ENCODE peak calls at places on chromosome X, in nine cellular contexts. Q is K562, G is GM23338, O is transverse colon, J is sigmoid colon, L is HCT116, W is suprapubic skin, B is HL-60, K is stomach. Z is an unnamed sample.
A peak's percentile ranks its signal among the peaks of the same experiment; 100 is the strongest.

GRCh38 chrX:103628386-103629290 is at the start of gene TCEAL1:
- DNase-seq in G (peak; percentile 58), B (no peak), W (peak; percentile 75), K (peak; percentile 58), L (no peak), J (peak; percentile 89), Q (peak; percentile 6), O (peak; percentile 74), Z (no peak)

GRCh38 chrX:74080165-74080564 is 223.8 kb upstream of the ZCCHC13 start:
- DNase-seq in W (no peak), K (no peak), J (no peak), G (no peak), O (no peak), L (no peak), B (no peak), Q (no peak), Z (no peak)

GRCh38 chrX:139883984-139884383 is 48.9 kb downstream of the ATP11C start:
- DNase-seq in Q (no peak), L (no peak), B (no peak), O (no peak), K (no peak), J (no peak), G (no peak), W (no peak), Z (no peak)

GRCh38 chrX:139930923-139931645 is 1.8 kb downstream of the ATP11C start:
- DNase-seq in K (no peak), O (peak; percentile 24), L (no peak), Q (peak; percentile 15), W (no peak), J (peak; percentile 63), B (no peak), G (peak; percentile 25), Z (no peak)

GRCh38 chrX:39903937-39904336 is 193.8 kb downstream of the BCOR start:
- DNase-seq in K (no peak), O (no peak), W (no peak), Q (no peak), G (no peak), L (no peak), B (no peak), J (no peak), Z (no peak)

GRCh38 chrX:21982311-21982710 is 41.8 kb downstream of the SMS start:
- DNase-seq in B (no peak), L (no peak), W (no peak), Q (no peak), G (no peak), K (no peak), O (no peak), J (no peak), Z (no peak)

GRCh38 chrX:45143455-45143854 is 57.2 kb downstream of the DIPK2B start:
- DNase-seq in J (no peak), B (no peak), Q (no peak), W (no peak), G (no peak), L (no peak), O (no peak), K (no peak), Z (no peak)

GRCh38 chrX:13307041-13307440 is 12.8 kb downstream of the ATXN3L start:
- DNase-seq in L (no peak), B (no peak), K (no peak), Q (no peak), W (no peak), O (no peak), J (no peak), G (no peak), Z (no peak)

GRCh38 chrX:153865321-153865580 is 20.7 kb downstream of the L1CAM start:
- DNase-seq in O (no peak), K (no peak), L (no peak), G (no peak), Q (no peak), B (no peak), J (no peak), W (no peak), Z (no peak)

GRCh38 chrX:129497146-129497805 is 26.0 kb downstream of the SMARCA1 start:
- DNase-seq in J (no peak), G (no peak), W (no peak), Q (no peak), K (no peak), B (no peak), L (no peak), O (no peak), Z (no peak)

GRCh38 chrX:147675819-147676218 is 235.9 kb upstream of the FMR1 start:
- DNase-seq in K (no peak), L (no peak), O (no peak), B (no peak), G (peak; percentile 76), W (no peak), J (no peak), Q (no peak), Z (no peak)
- TF ChIP-seq POLR2AphosphoS5 in K (no peak), L (no peak), O (no peak), B (no peak), G (peak; percentile 25), W (no peak), J (no peak), Q (no peak), Z (no peak)

GRCh38 chrX:134865730-134866129 is 125.1 kb upstream of the SMIM10 start:
- DNase-seq in G (no peak), K (no peak), W (no peak), L (no peak), J (no peak), Q (no peak), O (no peak), B (no peak), Z (no peak)
- H3K27me3 ChIP-seq in G (no peaks in the 10 kb centered on the region), K (no peaks in the 10 kb centered on the region), W (no peaks in the 10 kb centered on the region), L (no peaks in the 10 kb centered on the region), J (no peaks in the 10 kb centered on the region), Q (no peaks in the 10 kb centered on the region), O (no peaks in the 10 kb centered on the region), B (no peaks in the 10 kb centered on the region), Z (no peaks in the 10 kb centered on the region)

DNA sequence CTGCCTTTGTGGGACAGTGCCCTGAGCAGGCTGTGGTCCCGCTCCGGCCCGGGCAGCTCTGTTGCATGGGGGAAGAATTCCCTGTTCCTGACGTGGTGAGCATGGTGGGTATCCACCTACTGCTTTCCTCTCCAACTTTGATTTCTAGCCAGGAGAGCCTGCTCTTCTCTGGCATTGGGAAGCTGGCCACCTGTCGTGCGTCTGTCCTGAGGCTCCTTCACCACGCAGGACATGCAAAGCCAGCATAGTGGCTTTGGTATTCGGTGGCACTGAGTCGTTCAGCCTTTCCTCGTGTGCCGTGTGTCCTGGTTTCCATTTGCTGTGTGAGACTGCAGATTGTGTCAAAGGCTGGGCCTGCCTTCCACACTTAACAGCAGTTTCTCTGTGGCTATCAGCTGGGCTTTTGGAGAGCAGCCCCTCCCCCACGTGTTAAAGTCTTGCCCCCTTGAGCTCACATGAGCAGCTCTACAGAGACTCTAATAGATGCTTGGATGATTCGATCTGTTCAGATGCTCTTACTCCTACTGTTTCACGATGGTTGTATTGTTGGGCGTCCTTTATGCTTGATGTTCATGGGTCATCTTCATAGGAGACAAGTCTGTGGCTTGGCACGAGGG is 46.4 kb upstream of the CLCN4 start:
- DNase-seq in W (no peak), O (no peak), Q (no peak), B (no peak), K (no peak), G (no peak), L (no peak), J (no peak), Z (no peak)
- H3K4me3 ChIP-seq in W (no peak overlapping the region), O (no peak overlapping the region), Q (no peak overlapping the region), B (no peak overlapping the region), K (no peak overlapping the region), G (no peak overlapping the region), L (no peak overlapping the region), J (no peak overlapping the region), Z (no peak overlapping the region)

GRCh38 chrX:17359500-17359899 is 15.5 kb upstream of the NHS start:
- DNase-seq in K (no peak), L (no peak), W (no peak), O (no peak), Q (no peak), J (no peak), G (no peak), B (no peak), Z (no peak)
- TF ChIP-seq POLR2AphosphoS5 in K (no peak), L (no peak), W (no peak), O (no peak), Q (no peak), J (peak; percentile 22), G (no peak), B (no peak), Z (no peak)

DNA sequence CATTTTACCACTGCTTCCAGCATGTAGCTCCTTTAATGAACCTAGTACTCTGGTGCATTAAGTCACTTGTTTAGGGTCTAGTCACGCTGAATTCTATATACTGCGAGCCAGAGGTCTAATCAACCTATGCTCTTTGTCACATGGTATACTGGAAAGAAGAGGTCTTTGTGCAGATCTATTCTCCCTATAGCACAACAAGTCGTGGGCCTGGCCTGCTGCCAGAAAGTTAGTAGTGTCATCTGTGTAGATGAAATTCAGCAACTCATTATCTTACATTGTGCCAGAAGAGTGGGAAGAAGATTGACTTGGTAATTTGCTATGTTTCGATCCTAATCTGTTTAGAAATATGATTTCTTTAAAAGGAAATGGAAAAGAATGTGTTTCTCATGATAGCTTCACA is 80.8 kb downstream of the AWAT2 start:
- DNase-seq in G (no peak), K (no peak), L (no peak), Q (no peak), B (no peak), J (no peak), W (no peak), O (no peak), Z (no peak)
- H3K27me3 ChIP-seq in G (no peaks in the 10 kb centered on the region), K (no peaks in the 10 kb centered on the region), L (no peaks in the 10 kb centered on the region), Q (no peaks in the 10 kb centered on the region), B (no peaks in the 10 kb centered on the region), J (no peaks in the 10 kb centered on the region), W (no peaks in the 10 kb centered on the region), O (no peaks in the 10 kb centered on the region), Z (no peaks in the 10 kb centered on the region)

GRCh38 chrX:3271485-3272186 is 74.8 kb downstream of the MXRA5 start:
- DNase-seq in Q (no peak), B (no peak), J (no peak), G (no peak), L (no peak), K (no peak), O (no peak), W (no peak), Z (no peak)
- H3K4me3 ChIP-seq in Q (no peak overlapping the region), B (no peak overlapping the region), J (no peak overlapping the region), G (no peak overlapping the region), L (no peak overlapping the region), K (no peak overlapping the region), O (no peak overlapping the region), W (peak overlapping the region; percentile 23), Z (peak overlapping the region; percentile 3)

DNA sequence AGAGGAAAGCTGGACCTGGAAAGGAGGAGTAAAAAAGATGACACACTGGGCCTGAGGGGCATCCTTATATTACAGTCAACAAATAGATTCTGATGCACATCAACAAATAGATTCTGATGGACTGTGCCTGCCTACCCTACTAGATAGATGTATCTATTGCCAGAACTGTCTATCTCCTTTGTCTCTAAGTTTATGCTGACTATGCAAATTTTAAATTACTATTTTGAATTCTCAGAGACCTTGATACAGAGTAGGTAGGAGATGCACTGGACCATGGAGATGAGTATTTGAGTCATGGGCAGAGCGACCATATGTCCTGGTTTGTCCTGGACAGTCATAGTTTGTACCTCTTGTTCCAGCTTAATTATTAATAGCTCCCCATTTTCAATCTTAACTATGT is 247.8 kb upstream of the PPP1R2C start:
- DNase-seq in W (no peak), B (no peak), G (no peak), Q (no peak), K (no peak), J (no peak), L (no peak), O (no peak), Z (no peak)
- TF ChIP-seq POLR2AphosphoS5 in W (no peak), B (no peak), G (no peak), Q (no peak), K (no peak), J (no peak), L (no peak), O (no peak), Z (no peak)

Z was measured in vagina.